ENCODE peak calls at places on chromosome 3, in ten cellular contexts. Y, B, D, N, I, F, H, L, J and K are unnamed samples.

GRCh38 chr3:29605845-29606244 is 325.0 kb downstream of the RBMS3 start:
- DNase-seq in Y (no peak), B (peak), D (no peak), N (no peak), I (no peak), F (peak), H (peak), L (no peak), J (no peak), K (no peak)

GRCh38 chr3:19074257-19074938 is 73.9 kb upstream of the KCNH8 start:
- DNase-seq in Y (no peak), B (no peak), D (peak), N (no peak), I (no peak), F (no peak), H (no peak), L (no peak), J (no peak), K (no peak)

GRCh38 chr3:123334056-123334455 is 114.8 kb downstream of the ADCY5 start:
- DNase-seq in Y (no peak), B (no peak), D (no peak), N (no peak), I (no peak), F (no peak), H (no peak), L (no peak), J (no peak), K (no peak)

GRCh38 chr3:196274585-196274984 is 12.9 kb downstream of the PCYT1A start:
- DNase-seq in Y (no peak), B (peak), D (no peak), N (peak), I (no peak), F (peak), H (no peak), L (no peak), J (peak), K (no peak)

GRCh38 chr3:52028572-52028971 is 27.8 kb downstream of the DUSP7 start:
- DNase-seq in Y (peak), B (no peak), D (no peak), N (no peak), I (no peak), F (peak), H (no peak), L (no peak), J (no peak), K (peak)

GRCh38 chr3:78277793-78278192 is 1237.9 kb downstream of the ROBO2 start:
- DNase-seq in Y (no peak), B (no peak), D (no peak), N (no peak), I (no peak), F (no peak), H (peak), L (no peak), J (no peak), K (no peak)

GRCh38 chr3:192772495-192772894 is 45.2 kb upstream of the FGF12 start:
- DNase-seq in Y (no peak), B (peak), D (peak), N (no peak), I (peak), F (peak), H (peak), L (no peak), J (no peak), K (no peak)

GRCh38 chr3:153043729-153044314 is 118.2 kb upstream of the RAP2B start:
- DNase-seq in Y (no peak), B (peak), D (no peak), N (no peak), I (no peak), F (peak), H (peak), L (no peak), J (no peak), K (no peak)